ENCODE peak calls at places on chromosomes 16 and 17, in five cellular contexts. M, B, G, X and N are unnamed samples.

GRCh38 chr16:9661336-9661735 is 520.9 kb downstream of the GRIN2A start:
- DNase-seq in M (no peak), B (no peak), G (no peak), X (no peak), N (no peak)

GRCh38 chr17:67606471-67606870 is 111.3 kb upstream of the NOL11 start:
- DNase-seq in M (no peak), B (peak; percentile 42), G (no peak), X (no peak), N (no peak)

GRCh38 chr16:57131351-57131970 is 39.1 kb downstream of the CPNE2 start:
- DNase-seq in M (no peak), B (no peak), G (no peak), X (no peak), N (no peak)

GRCh38 chr16:70476272-70477020 is 22.1 kb downstream of the FCSK start:
- DNase-seq in M (no peak), B (no peak), G (no peak), X (peak; percentile 95), N (peak; percentile 21)

GRCh38 chr16:29662729-29663019 is 373 bp upstream of the SPN start:
- DNase-seq in M (no peak), B (no peak), G (no peak), X (no peak), N (no peak)

GRCh38 chr16:19774024-19774423 is 56.0 kb downstream of the IQCK start:
- DNase-seq in M (no peak), B (no peak), G (no peak), X (no peak), N (no peak)

GRCh38 chr16:27844826-27845225 is 218.7 kb downstream of the GSG1L start:
- DNase-seq in M (peak; percentile 15), B (no peak), G (no peak), X (no peak), N (no peak)

GRCh38 chr17:63285566-63285965 is 160.5 kb downstream of the CYB561 start:
- DNase-seq in M (no peak), B (no peak), G (no peak), X (no peak), N (no peak)

GRCh38 chr16:79316004-79316458 is 284.5 kb downstream of the MAF start:
- DNase-seq in M (no peak), B (no peak), G (no peak), X (peak; percentile 26), N (no peak)
- TF ChIP-seq POLR2A in M (no peak), B (no peak), G (no peak), X (no peak), N (no peak)

GRCh38 chr17:50887705-50888245 is 21.6 kb upstream of the TOB1 start:
- DNase-seq in M (peak; percentile 86), B (no peak), G (no peak), X (no peak), N (no peak)

GRCh38 chr17:50884354-50885311 is 18.5 kb upstream of the TOB1 start:
- DNase-seq in M (no peak), B (no peak), G (no peak), X (no peak), N (no peak)

GRCh38 chr17:50881182-50881581 is 15.0 kb upstream of the TOB1 start:
- DNase-seq in M (no peak), B (no peak), G (no peak), X (no peak), N (no peak)

GRCh38 chr17:50882851-50883250 is 16.7 kb upstream of the TOB1 start:
- DNase-seq in M (no peak), B (no peak), G (peak; percentile 68), X (no peak), N (no peak)

DNA sequence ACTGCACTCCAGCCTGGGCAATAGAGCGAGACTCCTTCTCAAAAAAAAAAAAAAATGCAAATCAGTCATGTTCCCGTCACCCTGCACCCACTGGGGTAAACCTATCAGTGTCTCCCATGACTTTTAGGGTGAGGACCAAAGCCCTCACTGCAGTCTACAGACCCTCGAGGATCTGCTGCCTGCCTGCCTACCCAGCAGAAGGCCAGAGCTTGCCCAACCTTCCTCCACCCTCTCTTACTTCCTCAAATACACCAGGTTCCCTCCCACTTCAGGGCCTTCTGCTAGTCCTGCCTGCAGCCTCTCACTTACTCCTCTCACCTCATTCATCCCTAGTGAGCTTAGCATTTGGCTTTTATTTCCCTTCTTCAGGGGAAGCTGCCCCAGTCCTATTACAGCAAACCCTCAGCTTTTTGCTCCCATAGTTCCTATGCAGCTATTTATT is 17.7 kb upstream of the TOB1 start:
- DNase-seq in M (no peak), B (no peak), G (no peak), X (no peak), N (no peak)
- TF ChIP-seq POLR2A in M (no peak), B (no peak), G (no peak), X (no peak), N (no peak)

DNA sequence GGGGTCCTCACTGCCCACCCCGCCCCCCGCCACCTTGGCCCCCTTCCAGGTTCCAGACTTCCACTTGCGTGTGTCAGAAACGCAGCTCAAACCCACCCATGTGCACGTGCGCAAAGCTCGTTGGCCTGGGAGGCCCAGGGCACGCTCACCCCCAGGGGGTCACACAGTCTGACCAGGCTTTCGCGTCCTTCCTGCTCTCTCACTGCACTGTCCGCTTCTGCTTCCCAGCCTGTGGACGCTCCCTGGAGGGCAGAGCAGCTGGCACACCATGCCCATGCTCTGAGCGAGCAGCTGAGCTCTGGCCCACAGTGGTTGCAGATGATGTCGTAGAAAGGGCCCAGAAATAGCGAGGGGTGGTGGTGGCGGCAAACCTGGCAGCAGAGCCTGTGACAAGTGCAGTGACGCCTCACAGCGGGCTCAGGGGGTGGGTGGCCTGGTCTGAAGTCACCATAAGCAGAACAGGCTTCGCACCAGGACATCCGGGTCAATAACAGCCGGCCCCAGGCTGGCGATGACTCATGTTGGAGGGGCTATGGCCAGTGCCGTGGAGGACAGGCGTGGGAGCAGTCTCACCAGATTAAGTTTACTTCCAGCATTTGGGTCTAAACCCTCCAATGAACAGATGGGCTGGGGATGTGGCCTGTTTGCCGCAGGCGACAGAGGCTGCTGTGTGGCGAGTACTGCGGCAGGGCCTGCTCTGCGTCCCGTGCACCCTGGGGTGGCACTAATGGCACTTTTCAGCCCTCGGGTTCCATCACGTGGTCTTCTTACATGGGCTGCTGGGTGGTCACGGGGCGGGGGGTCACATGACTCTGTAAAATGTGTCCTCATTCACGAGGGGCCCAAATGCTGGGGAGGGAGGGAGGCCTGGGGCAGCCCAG is 49.0 kb downstream of the NT5M start:
- DNase-seq in M (peak; percentile 76), B (no peak), G (no peak), X (no peak), N (no peak)
- TF ChIP-seq POLR2A in M (no peak), B (no peak), G (no peak), X (no peak), N (no peak)

GRCh38 chr17:17667231-17667630 is 14.0 kb upstream of the RAI1 start:
- DNase-seq in M (no peak), B (no peak), G (no peak), X (no peak), N (no peak)
- TF ChIP-seq POLR2A in M (no peak), B (no peak), G (no peak), X (no peak), N (no peak)

DNA sequence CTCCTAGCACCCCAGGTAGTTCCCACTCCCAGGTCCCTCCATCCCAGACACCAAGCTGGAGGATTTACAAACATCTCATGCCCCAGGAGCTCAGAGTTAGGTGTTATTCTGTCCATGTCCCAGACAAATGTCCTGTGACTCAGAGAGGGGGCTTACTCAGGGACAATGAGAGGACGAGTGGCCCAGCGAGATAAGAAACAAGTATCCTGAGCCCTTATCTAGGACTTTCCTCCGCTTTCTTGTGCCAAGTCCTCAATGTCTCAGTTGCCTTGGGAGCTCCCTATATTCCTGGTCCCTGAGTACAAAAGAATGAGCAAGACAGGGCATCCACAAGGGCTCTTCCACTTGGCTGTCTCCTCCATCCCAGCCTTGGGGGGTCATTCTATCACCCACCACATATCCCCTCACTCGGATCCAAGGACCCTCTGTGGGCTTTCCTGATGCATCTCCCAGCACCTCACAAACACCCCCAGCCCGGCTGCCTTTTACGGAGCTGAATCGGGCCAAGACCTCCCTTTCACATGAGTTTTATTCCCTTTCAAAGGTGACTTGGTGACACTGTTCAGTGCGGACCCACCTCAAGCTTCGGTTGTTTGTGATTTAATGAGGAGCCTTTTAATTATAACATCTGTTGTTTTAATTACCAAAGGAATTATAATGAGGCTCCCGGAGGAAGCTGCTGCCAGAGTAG is 121.4 kb downstream of the WSCD1 start:
- DNase-seq in M (no peak), B (no peak), G (no peak), X (no peak), N (no peak)
- TF ChIP-seq POLR2A in M (no peak), B (no peak), G (no peak), X (no peak), N (no peak)